ENCODE peak calls at places on chromosomes 12 and 14, in five cellular contexts. U is CD8-positive, alpha-beta T cell; X is tibial nerve; Z is lower leg skin; J is gastrocnemius medialis. F is an unnamed sample.

GRCh38 chr12:56087220-56087619 is 7.3 kb downstream of the ERBB3 start:
- DNase-seq in J (no peak), U (no peak), X (peak; percentile 19), Z (no peak), F (no peak)

GRCh38 chr12:121110211-121110940 is 22.3 kb upstream of the P2RX7 start:
- DNase-seq in Z (peak; percentile 59), J (peak; percentile 24), X (peak; percentile 68), U (peak; percentile 78), F (no peak)

GRCh38 chr14:22796087-22796707 is 19.0 kb downstream of the SLC7A7 start:
- DNase-seq in U (no peak), J (no peak), Z (no peak), X (no peak), F (no peak)

GRCh38 chr14:91216731-91217226 is 27.7 kb downstream of the GPR68 start:
- DNase-seq in U (no peak), X (no peak), Z (no peak), J (no peak), F (no peak)

GRCh38 chr14:48575772-48576171 is 900.4 kb upstream of the MDGA2 start:
- DNase-seq in U (no peak), J (no peak), Z (no peak), X (no peak), F (no peak)

GRCh38 chr12:56298828-56299227 is 1.3 kb downstream of the CS start:
- DNase-seq in Z (no peak), X (no peak), U (no peak), J (no peak), F (no peak)

GRCh38 chr12:80195143-80195726 is 95.9 kb downstream of the OTOGL start:
- DNase-seq in X (no peak), J (no peak), U (no peak), Z (no peak), F (no peak)

GRCh38 chr12:107415066-107415465 is 270.5 kb upstream of the PWP1 start:
- DNase-seq in X (no peak), Z (no peak), U (no peak), J (no peak), F (no peak)

GRCh38 chr14:35402323-35403084 is 2.0 kb downstream of the NFKBIA start:
- DNase-seq in X (peak; percentile 24), J (peak; percentile 29), U (peak; percentile 65), Z (peak; percentile 36), F (no peak)

GRCh38 chr12:68478516-68479260 is 132.0 kb upstream of the RAP1B start:
- DNase-seq in Z (no peak), U (no peak), X (no peak), J (no peak), F (no peak)

GRCh38 chr14:28966416-28967233 is 200.0 kb downstream of the FOXG1 start:
- DNase-seq in J (no peak), X (no peak), U (no peak), Z (no peak), F (no peak)

GRCh38 chr12:12527820-12528296 is 34.8 kb downstream of the DUSP16 start:
- DNase-seq in U (peak; percentile 55), X (no peak), J (no peak), Z (no peak), F (no peak)

GRCh38 chr14:53354331-53354730 is 201.2 kb upstream of the DDHD1 start:
- DNase-seq in Z (no peak), J (no peak), U (no peak), X (no peak), F (no peak)

GRCh38 chr12:123942911-123943648 is 29.6 kb downstream of the CCDC92 start:
- DNase-seq in J (no peak), Z (no peak), U (no peak), X (no peak), F (no peak)

GRCh38 chr14:36553650-36554260 is 28.7 kb downstream of the NKX2-8 start:
- DNase-seq in U (no peak), J (no peak), X (peak; percentile 16), Z (no peak), F (no peak)

GRCh38 chr12:41709012-41709411 is 435.7 kb downstream of the GXYLT1 start:
- DNase-seq in X (no peak), J (no peak), U (no peak), Z (no peak), F (no peak)

GRCh38 chr12:125287155-125287847 is 222.1 kb downstream of the AACS start:
- DNase-seq in U (no peak), X (no peak), Z (no peak), J (no peak), F (no peak)

GRCh38 chr12:87660987-87661769 is 368.0 kb downstream of the C12orf50 start:
- DNase-seq in X (no peak), J (no peak), U (no peak), Z (peak; percentile 18), F (no peak)

GRCh38 chr14:49363926-49364751 is 222.0 kb downstream of the RPS29 start:
- DNase-seq in J (no peak), Z (no peak), X (no peak), U (no peak), F (no peak)

GRCh38 chr14:34460295-34460694 is 1.7 kb downstream of the SPTSSA start:
- DNase-seq in X (no peak), U (no peak), J (no peak), Z (no peak), F (no peak)

GRCh38 chr12:94872671-94873367 is 130.7 kb downstream of the NDUFA12 start:
- DNase-seq in J (no peak), X (no peak), Z (no peak), U (no peak), F (no peak)

GRCh38 chr12:123942277-123942653 is 30.4 kb downstream of the CCDC92 start:
- DNase-seq in U (no peak), X (no peak), Z (no peak), J (no peak), F (no peak)

GRCh38 chr12:53960187-53961024 is 5.7 kb downstream of the HOXC12 start:
- DNase-seq in X (no peak), Z (no peak), J (no peak), U (no peak), F (no peak)

GRCh38 chr12:12432373-12432772 is 75.5 kb downstream of the BORCS5 start:
- DNase-seq in J (no peak), U (no peak), X (no peak), Z (no peak), F (no peak)

GRCh38 chr12:89344862-89345202 is 7.5 kb downstream of the DUSP6 start:
- DNase-seq in X (no peak), Z (no peak), J (no peak), U (no peak), F (no peak)

GRCh38 chr12:42588981-42589464 is 523 bp downstream of the PRICKLE1 start:
- DNase-seq in J (no peak), X (no peak), Z (no peak), U (no peak), F (no peak)

GRCh38 chr14:77804592-77804991 is 4.7 kb downstream of the ADCK1 start:
- DNase-seq in J (no peak), U (no peak), X (no peak), Z (no peak), F (no peak)

GRCh38 chr14:101591121-101591520 is 29.8 kb downstream of the DIO3 start:
- DNase-seq in X (no peak), Z (no peak), U (no peak), J (no peak), F (no peak)

GRCh38 chr12:10331642-10332239 is 24.1 kb downstream of the KLRD1 start:
- DNase-seq in Z (no peak), U (no peak), X (no peak), J (no peak), F (peak; percentile 16)
- TF ChIP-seq CTCF in Z (no peak), U (peak; percentile 51), X (peak; percentile 55), J (peak; percentile 51), F (peak; percentile 70)

GRCh38 chr14:100376751-100377171 is 53.6 kb downstream of the SLC25A47 start:
- DNase-seq in U (no peak), Z (no peak), J (no peak), X (no peak), F (no peak)
- TF ChIP-seq CTCF in U (no peak), Z (no peak), J (no peak), X (no peak), F (no peak)

GRCh38 chr14:24139272-24139934 is 2.0 kb downstream of the EMC9 start:
- DNase-seq in J (no peak), Z (no peak), U (no peak), X (no peak), F (no peak)
- TF ChIP-seq CTCF in J (no peak), Z (no peak), U (no peak), X (no peak), F (no peak)

DNA sequence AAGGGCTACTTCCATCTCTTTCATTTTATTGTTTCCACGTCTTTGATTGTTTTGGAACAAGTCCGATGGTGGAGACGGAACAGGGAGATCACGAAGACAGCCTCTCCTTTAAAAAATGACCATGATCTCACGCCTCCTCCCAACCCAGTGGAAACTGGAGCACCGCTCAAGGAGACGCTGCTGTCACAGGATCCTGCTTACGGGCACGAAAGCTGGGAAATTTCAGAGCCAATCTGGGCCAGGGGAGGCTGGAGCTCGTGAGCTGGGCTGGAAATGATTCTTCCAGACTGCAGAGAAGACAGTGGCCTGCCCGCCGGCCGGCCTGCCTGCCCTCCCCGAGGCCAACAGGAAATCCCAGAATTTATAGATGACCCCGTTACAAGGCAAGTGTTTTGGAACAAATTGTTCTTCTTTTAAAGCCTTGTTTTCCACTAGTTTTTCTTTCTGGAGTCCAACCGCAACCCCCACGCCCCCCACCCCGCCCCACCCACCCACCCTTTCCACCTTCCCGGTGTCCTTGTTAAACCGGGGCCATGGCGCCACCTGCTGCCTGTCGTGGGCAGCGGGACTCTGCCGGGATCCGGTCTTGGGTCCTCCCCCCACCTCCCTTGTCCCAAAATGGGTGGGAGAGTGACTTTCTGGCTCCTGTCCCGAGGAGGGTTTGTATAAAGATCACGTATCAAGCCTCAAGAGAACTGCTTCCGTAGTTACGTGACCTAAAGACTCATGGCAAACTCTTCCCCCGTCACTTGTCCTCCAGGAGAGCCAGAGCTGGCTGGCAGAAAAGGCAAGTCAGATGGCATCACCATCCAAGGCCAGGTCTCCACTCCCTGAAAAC is 40.3 kb downstream of the MAP1LC3B2 start:
- DNase-seq in Z (peak; percentile 81), U (peak; percentile 81), J (peak; percentile 67), X (peak; percentile 86), F (peak; percentile 55)
- TF ChIP-seq CTCF in Z (no peak), U (peak; percentile 47), J (peak; percentile 58), X (peak; percentile 60), F (peak; percentile 58)

DNA sequence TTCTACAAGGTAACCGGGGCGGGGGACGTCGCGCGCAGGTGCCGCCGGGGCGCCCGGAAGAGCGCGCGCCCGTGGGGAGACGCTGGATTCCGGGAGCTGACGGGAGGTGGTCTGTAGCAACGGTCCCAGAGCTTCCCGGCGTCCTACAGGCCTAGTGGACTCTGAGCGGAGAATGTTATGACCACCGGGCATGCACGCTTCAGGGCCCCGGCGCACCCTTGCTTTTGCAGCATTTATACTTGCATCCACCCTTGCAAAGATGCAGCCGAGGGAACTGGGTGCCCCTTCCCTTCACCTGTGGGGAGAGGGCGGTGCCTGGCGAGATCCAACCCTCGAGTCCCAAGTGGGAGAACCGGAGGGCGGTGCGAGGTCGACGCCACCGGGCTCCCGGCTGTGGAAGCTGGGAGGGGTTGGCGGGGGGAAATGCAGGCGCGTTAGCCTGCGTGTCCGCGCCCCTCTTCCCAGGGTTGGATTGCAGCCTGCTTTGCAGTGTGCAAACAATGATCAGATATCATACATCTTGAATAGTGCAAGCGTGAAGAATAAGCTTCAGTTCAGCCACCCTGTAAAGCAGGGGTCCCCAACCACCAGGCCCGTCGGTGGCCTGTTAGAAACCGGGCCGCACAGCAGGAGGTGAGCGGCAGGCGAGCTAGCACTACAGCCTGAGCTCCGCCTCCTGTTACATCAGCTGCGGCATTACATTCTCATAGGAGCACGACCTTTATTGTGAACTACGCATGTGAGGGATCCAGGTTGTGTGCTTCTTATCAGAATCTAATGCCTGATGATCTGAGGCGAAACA is 576 bp downstream of the ERP29 start:
- DNase-seq in X (no peak), U (peak; percentile 72), Z (peak; percentile 33), J (no peak), F (peak; percentile 28)
- TF ChIP-seq CTCF in X (no peak), U (peak; percentile 25), Z (no peak), J (peak; percentile 13), F (no peak)